ENCODE peak calls at places on chromosomes 2 and 18, in four cellular contexts. L, A, H and P are unnamed samples. For H3K27me3, the result is how much of the 10 kb centered on the place peaks cover.

GRCh38 chr18:62739911-62740310 is 24.6 kb downstream of the PHLPP1 start:
- DNase-seq in L (no peak), A (no peak), H (no peak), P (no peak)

GRCh38 chr2:238294393-238295143 is 6.2 kb upstream of the PER2 start:
- DNase-seq in L (no peak), A (no peak), H (no peak), P (no peak)

GRCh38 chr2:96153991-96154431 is 8.8 kb upstream of the DUSP2 start:
- DNase-seq in L (no peak), A (no peak), H (no peak), P (no peak)

GRCh38 chr2:28062867-28063266 is 172.3 kb downstream of the BABAM2 start:
- DNase-seq in L (no peak), A (no peak), H (no peak), P (no peak)

GRCh38 chr2:128304715-128305554 is 13.7 kb downstream of the HS6ST1 start:
- DNase-seq in L (peak), A (peak), H (peak), P (peak)

GRCh38 chr18:50748243-50749229 is 71.3 kb downstream of the MRO start:
- DNase-seq in L (no peak), A (peak), H (no peak), P (no peak)

GRCh38 chr2:27356056-27356381 is 545 bp downstream of the GTF3C2 start:
- DNase-seq in L (peak), A (peak), H (no peak), P (no peak)

GRCh38 chr2:105929506-105929905 is 184.8 kb downstream of the NCK2 start:
- DNase-seq in L (no peak), A (no peak), H (no peak), P (no peak)

GRCh38 chr2:102660574-102660973 is 41.2 kb downstream of the SLC9A2 start:
- DNase-seq in L (no peak), A (no peak), H (no peak), P (no peak)

GRCh38 chr2:102662861-102663260 is 43.5 kb downstream of the SLC9A2 start:
- DNase-seq in L (no peak), A (no peak), H (no peak), P (no peak)

GRCh38 chr2:102661846-102662245 is 42.5 kb downstream of the SLC9A2 start:
- DNase-seq in L (no peak), A (peak), H (no peak), P (no peak)

GRCh38 chr2:102660070-102660469 is 40.7 kb downstream of the SLC9A2 start:
- DNase-seq in L (no peak), A (no peak), H (no peak), P (no peak)

GRCh38 chr2:102657770-102658169 is 38.4 kb downstream of the SLC9A2 start:
- DNase-seq in L (no peak), A (no peak), H (peak), P (no peak)
- H3K4me3 ChIP-seq in L (no peak), A (no peak), H (no peak), P (no peak)

DNA sequence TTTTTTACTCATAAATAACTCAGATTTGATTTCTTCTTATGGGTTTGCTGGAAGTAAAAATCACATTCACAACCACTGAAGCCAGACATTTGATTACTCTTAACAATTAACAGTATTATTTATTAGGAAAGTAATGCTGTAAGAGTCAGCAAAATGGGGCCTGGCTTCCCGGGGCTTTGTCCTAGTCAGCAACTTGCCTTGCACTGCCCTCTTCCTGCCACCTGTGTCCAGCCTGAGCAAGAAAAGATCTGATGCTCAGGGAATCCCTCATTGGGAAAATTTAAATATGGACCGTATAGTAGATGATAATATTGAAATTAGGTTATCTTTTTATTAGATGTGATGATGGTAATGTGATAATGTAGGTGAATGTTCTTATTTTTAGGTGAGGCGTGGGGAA is 30.8 kb upstream of the ACYP2 start:
- DNase-seq in L (peak), A (peak), H (no peak), P (no peak)
- TF ChIP-seq CTCF in L (peak), A (peak), H (peak), P (peak)

GRCh38 chr2:226849349-226849748 is 13.5 kb downstream of the RHBDD1 start:
- DNase-seq in L (no peak), A (peak), H (no peak), P (no peak)
- H3K27me3 ChIP-seq in L (under half), A (under half), H (under half), P (under half)

GRCh38 chr2:189608160-189608559 is 27.6 kb upstream of the SLC40A1 start:
- DNase-seq in L (no peak), A (no peak), H (no peak), P (no peak)

GRCh38 chr2:189609853-189610252 is 29.3 kb upstream of the SLC40A1 start:
- DNase-seq in L (no peak), A (no peak), H (no peak), P (no peak)

GRCh38 chr2:189609423-189609816 is 28.8 kb upstream of the SLC40A1 start:
- DNase-seq in L (peak), A (no peak), H (no peak), P (no peak)

GRCh38 chr2:189610700-189611099 is 30.1 kb upstream of the SLC40A1 start:
- DNase-seq in L (no peak), A (no peak), H (no peak), P (no peak)

GRCh38 chr2:189608799-189609422 is 28.3 kb upstream of the SLC40A1 start:
- DNase-seq in L (peak), A (no peak), H (no peak), P (peak)
- H3K4me3 ChIP-seq in L (no peak), A (no peak), H (no peak), P (no peak)

DNA sequence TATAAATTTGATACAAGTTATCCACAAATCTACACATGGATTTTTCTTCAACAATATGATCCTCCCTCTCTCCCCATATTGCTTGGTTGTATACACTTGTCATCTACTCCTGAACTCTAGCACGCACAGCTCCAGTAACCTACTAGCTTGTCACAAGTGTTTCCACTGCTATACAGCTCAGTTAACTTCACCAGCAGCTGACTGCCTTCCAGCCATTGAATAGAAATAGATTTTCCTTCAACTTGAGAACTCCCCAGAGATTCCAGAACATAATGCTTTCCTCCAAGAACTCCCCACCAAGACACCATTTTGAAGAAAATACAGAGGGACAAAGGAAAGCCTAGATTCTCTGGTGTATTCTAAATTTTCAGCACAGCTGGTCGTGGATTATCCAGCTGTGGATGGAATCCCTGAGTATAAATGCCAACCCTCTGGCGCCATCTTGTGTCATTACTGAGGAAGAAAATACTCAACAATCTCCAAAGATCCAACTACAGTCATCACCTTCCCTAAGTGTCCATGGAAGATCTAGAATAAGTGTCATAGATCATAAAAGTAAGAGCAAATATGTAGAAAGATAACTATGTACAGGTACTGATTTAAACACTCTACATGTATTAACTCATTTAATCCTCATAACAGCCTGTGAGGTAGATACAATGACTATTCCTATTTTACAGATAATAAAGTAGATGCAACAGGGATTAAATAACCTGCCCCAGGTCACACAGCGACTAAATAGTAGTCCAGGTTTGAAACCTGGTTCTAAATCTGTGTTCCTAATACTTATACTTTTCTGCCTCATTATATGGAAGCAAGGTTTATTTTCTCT is 156.7 kb downstream of the ARHGAP28 start:
- DNase-seq in L (peak), A (peak), H (no peak), P (no peak)
- TF ChIP-seq CTCF in L (peak), A (peak), H (peak), P (peak)

GRCh38 chr2:68915345-68915841 is 37.3 kb downstream of the GKN2 start:
- DNase-seq in L (no peak), A (no peak), H (no peak), P (no peak)
- H3K27me3 ChIP-seq in L (under half), A (under half), H (under half), P (under half)

GRCh38 chr2:104638162-104638561 is 215.8 kb upstream of the POU3F3 start:
- DNase-seq in L (no peak), A (no peak), H (no peak), P (no peak)
- H3K4me3 ChIP-seq in L (no peak), A (no peak), H (no peak), P (no peak)